ENCODE peak calls at places on chromosome 10, in eight cellular contexts. W, Z, Q, Y, I, N, B and T are unnamed samples.

GRCh38 chr10:132292972-132293415 is 14.8 kb downstream of the STK32C start:
- DNase-seq in W (no peak), I (no peak), Z (no peak), Y (no peak), Q (no peak), B (peak; percentile 50), N (no peak), T (no peak)

GRCh38 chr10:2674451-2674850 is 392.9 kb upstream of the PFKP start:
- DNase-seq in N (no peak), W (no peak), Y (no peak), B (no peak), Z (no peak), I (no peak), Q (no peak), T (no peak)

GRCh38 chr10:80144302-80145131 is 12.0 kb downstream of the PLAC9 start:
- DNase-seq in B (no peak), Q (no peak), Z (peak; percentile 78), Y (peak; percentile 78), I (peak; percentile 48), N (no peak), W (no peak), T (no peak)

GRCh38 chr10:61313460-61313859 is 139.7 kb downstream of the TMEM26 start:
- DNase-seq in I (no peak), Y (no peak), B (no peak), Z (no peak), N (no peak), Q (no peak), W (no peak), T (no peak)

GRCh38 chr10:62231371-62231770 is 37.3 kb downstream of the RTKN2 start:
- DNase-seq in I (no peak), Y (no peak), W (peak; percentile 45), N (no peak), Q (no peak), B (no peak), Z (no peak), T (no peak)

GRCh38 chr10:88472540-88472939 is 110.6 kb downstream of the RNLS start:
- DNase-seq in I (no peak), W (no peak), Y (no peak), N (no peak), B (no peak), Q (no peak), Z (no peak), T (no peak)

GRCh38 chr10:94361161-94361794 is 1.5 kb downstream of the NOC3L start:
- DNase-seq in Q (no peak), B (no peak), Z (no peak), W (no peak), N (no peak), Y (peak; percentile 62), I (no peak), T (no peak)

GRCh38 chr10:122291739-122292138 is 20.6 kb downstream of the BTBD16 start:
- DNase-seq in W (no peak), I (no peak), Y (no peak), Q (no peak), B (no peak), N (no peak), Z (no peak), T (no peak)

GRCh38 chr10:62769574-62770242 is 34.8 kb upstream of the ADO start:
- DNase-seq in I (no peak), Z (no peak), Y (no peak), Q (peak; percentile 31), B (no peak), N (no peak), W (no peak), T (no peak)

GRCh38 chr10:22624289-22624738 is 90.1 kb downstream of the PIP4K2A start:
- DNase-seq in I (no peak), N (no peak), Q (no peak), Z (no peak), Y (no peak), W (peak; percentile 29), B (no peak), T (no peak)

GRCh38 chr10:51300617-51301350 is 226.5 kb downstream of the PRKG1 start:
- DNase-seq in Y (no peak), Q (no peak), I (no peak), N (no peak), W (no peak), B (no peak), Z (no peak), T (no peak)

GRCh38 chr10:71753960-71754505 is 19.3 kb downstream of the VSIR start:
- DNase-seq in B (no peak), I (no peak), N (no peak), Z (no peak), Q (no peak), W (no peak), Y (no peak), T (no peak)

GRCh38 chr10:88042162-88043100 is 179.0 kb downstream of the PTEN start:
- DNase-seq in Z (peak; percentile 45), N (no peak), W (peak; percentile 10), B (no peak), Y (no peak), I (no peak), Q (no peak), T (no peak)